ENCODE peak calls at places on chromosome 21, in four cellular contexts. G is K562, P is IMR-90, A is A549. R is an unnamed sample.

GRCh38 chr21:32281531-32281930 is 2.7 kb upstream of the MIS18A start:
- DNase-seq in G (no peak), A (no peak), P (no peak), R (no peak)

GRCh38 chr21:31772674-31773555 is 41.0 kb upstream of the SCAF4 start:
- DNase-seq in P (no peak), G (no peak), A (no peak), R (peak)

GRCh38 chr21:45366476-45366875 is 38.5 kb upstream of the COL18A1 start:
- DNase-seq in G (no peak), A (no peak), P (no peak), R (no peak)

GRCh38 chr21:34510148-34511142 is 1.6 kb downstream of the KCNE1 start:
- DNase-seq in P (peak), A (peak), G (peak), R (no peak)

GRCh38 chr21:23936224-23936623 is 1671.1 kb downstream of the MRPL39 start:
- DNase-seq in G (peak), P (peak), A (no peak), R (no peak)

GRCh38 chr21:44065428-44065827 is 41.8 kb upstream of the PWP2 start:
- DNase-seq in A (no peak), P (peak), G (no peak), R (no peak)

GRCh38 chr21:25422610-25423608 is 184.4 kb downstream of the MRPL39 start:
- DNase-seq in A (no peak), P (no peak), G (no peak), R (no peak)

GRCh38 chr21:29075706-29076447 is 2.4 kb upstream of the CCT8 start:
- DNase-seq in G (no peak), A (no peak), P (peak), R (no peak)

GRCh38 chr21:46046471-46046870 is 51.4 kb upstream of the COL6A2 start:
- DNase-seq in A (no peak), P (no peak), G (no peak), R (no peak)

GRCh38 chr21:33360871-33361602 is 36.3 kb downstream of the IFNAR1 start:
- DNase-seq in G (peak), P (peak), A (peak), R (peak)

GRCh38 chr21:29376556-29376955 is 77.8 kb downstream of the BACH1 start:
- DNase-seq in G (peak), P (no peak), A (peak), R (no peak)

GRCh38 chr21:44428281-44428942 is 26.9 kb upstream of the LRRC3 start:
- DNase-seq in A (peak), P (no peak), G (peak), R (no peak)

GRCh38 chr21:35138665-35139381 is 89.7 kb upstream of the RUNX1 start:
- DNase-seq in A (no peak), P (peak), G (peak), R (no peak)

GRCh38 chr21:34204481-34205439 is 131.4 kb downstream of the MRPS6 start:
- DNase-seq in A (no peak), G (no peak), P (no peak), R (no peak)

GRCh38 chr21:30033441-30033840 is 93.6 kb upstream of the GRIK1 start:
- DNase-seq in P (no peak), G (no peak), A (no peak), R (no peak)

GRCh38 chr21:16084776-16085364 is 355.1 kb downstream of the USP25 start:
- DNase-seq in P (peak), A (no peak), G (no peak), R (no peak)

GRCh38 chr21:44455524-44456206 is 355 bp downstream of the LRRC3 start:
- DNase-seq in P (no peak), A (peak), G (no peak), R (no peak)

GRCh38 chr21:21147374-21147745 is 149.2 kb downstream of the NCAM2 start:
- DNase-seq in A (no peak), G (no peak), P (no peak), R (no peak)

DNA sequence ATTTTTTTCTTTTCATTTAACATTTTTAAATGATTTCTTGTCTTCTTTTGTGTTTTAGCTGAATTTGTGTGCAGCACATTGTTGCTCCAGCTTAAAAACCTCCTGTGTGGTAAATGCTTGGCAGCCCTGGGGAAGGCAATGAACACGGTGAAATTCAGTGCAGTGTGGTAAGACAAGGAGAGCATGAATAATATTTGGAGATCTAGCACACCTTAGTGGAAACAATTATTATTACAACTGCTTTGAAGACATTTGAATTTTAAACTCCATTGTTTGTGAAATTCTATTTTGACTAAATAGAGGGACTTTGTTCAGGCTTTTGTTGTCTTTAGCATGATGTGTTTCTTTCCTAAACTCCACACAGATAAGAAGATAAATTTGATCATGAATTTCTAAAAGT is 242.6 kb upstream of the CXADR start:
- DNase-seq in P (peak), A (peak), G (no peak), R (no peak)
- TF ChIP-seq ELK1 in P (no peak), A (no peak), G (no peak), R (no peak)

GRCh38 chr21:42513151-42513984 is at the start of gene SLC37A1:
- DNase-seq in P (no peak), G (peak), A (no peak), R (no peak)

GRCh38 chr21:42514883-42515228 is 1.2 kb downstream of the SLC37A1 start:
- DNase-seq in G (no peak), P (no peak), A (no peak), R (no peak)

GRCh38 chr21:42513985-42514882 is 582 bp downstream of the SLC37A1 start:
- DNase-seq in G (peak), P (no peak), A (peak), R (no peak)

GRCh38 chr21:42518216-42518615 is 4.6 kb downstream of the SLC37A1 start:
- DNase-seq in P (peak), A (peak), G (no peak), R (no peak)

GRCh38 chr21:42515708-42516502 is 2.3 kb downstream of the SLC37A1 start:
- DNase-seq in P (no peak), G (no peak), A (no peak), R (no peak)
- TF ChIP-seq ELK1 in P (no peak), G (no peak), A (no peak), R (no peak)

DNA sequence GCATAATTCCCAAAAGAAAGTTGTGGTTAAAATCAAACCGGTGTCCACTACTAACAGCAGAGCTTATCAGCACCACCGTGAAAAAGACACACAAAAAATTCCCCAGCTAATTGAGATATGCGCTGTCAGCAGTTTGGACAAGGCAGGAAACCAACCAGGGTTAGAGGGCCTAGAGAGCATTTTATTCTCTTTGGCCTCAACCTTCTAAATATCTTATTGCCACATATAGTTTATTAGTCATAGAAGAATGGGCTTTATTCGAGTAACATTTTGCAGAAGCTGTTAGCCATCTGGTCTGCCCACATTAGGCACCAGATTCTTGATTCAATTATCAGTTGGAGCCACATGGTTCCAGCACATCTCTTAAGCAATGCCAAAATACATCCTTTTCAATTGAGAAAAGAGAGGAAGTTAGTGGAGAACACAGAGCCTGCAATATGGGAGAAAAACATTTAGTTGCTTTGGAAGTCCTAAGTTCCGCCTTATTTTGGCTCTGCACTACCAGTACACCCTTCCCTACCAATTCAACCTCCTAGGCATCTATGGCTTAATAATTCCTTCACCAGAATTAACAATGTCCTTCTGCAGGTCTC is 109.9 kb upstream of the CXADR start:
- DNase-seq in A (no peak), P (peak), G (no peak), R (no peak)
- TF ChIP-seq ELK1 in A (no peak), P (no peak), G (no peak), R (no peak)

GRCh38 chr21:36209626-36210171 is 53.1 kb downstream of the DOP1B start:
- DNase-seq in G (peak), A (no peak), P (peak), R (no peak)
- TF ChIP-seq ELK1 in G (no peak), A (no peak), P (no peak), R (no peak)

GRCh38 chr21:41233913-41234312 is 66.0 kb downstream of the BACE2 start:
- DNase-seq in A (no peak), P (no peak), G (no peak), R (no peak)

GRCh38 chr21:41236361-41236973 is 68.5 kb downstream of the BACE2 start:
- DNase-seq in A (no peak), G (no peak), P (no peak), R (no peak)

GRCh38 chr21:41234574-41234973 is 66.6 kb downstream of the BACE2 start:
- DNase-seq in P (no peak), G (no peak), A (no peak), R (no peak)

GRCh38 chr21:41232055-41232454 is 64.1 kb downstream of the BACE2 start:
- DNase-seq in G (no peak), P (no peak), A (no peak), R (no peak)

DNA sequence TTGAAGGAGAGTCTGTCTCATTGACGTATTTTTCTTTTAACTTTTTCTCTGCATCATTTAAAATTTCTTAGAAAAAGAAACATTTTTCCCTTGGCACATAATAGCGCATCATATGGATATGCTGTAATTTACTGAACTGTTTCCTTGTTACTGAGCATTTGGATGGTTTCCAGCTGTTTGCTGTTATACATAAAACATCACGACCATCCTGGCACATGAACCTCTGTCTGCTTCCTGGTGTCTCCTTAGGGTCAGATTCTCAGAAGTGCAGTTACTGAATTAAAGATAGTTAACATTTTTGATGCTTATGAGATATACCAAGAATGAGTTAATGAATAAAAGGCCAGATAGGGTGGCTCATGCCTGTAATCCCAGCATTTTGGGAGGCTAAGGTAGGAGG is 67.3 kb downstream of the BACE2 start:
- DNase-seq in P (no peak), G (no peak), A (no peak), R (no peak)
- TF ChIP-seq ELK1 in P (no peak), G (no peak), A (no peak), R (no peak)

GRCh38 chr21:39093526-39093925 is 89.7 kb downstream of the PSMG1 start:
- DNase-seq in A (no peak), G (no peak), P (no peak), R (no peak)
- TF ChIP-seq ELK1 in A (no peak), G (no peak), P (no peak), R (no peak)

R was measured in GM12878.